ENCODE peak calls at places on chromosomes 7 and 10, in seven cellular contexts. One of them, this sample, is unnamed.

GRCh38 chr10:13536674-13537366 is 8.0 kb upstream of the BEND7 start:
- DNase-seq in Panc1: peak
- DNase-seq in stimulated activated CD4-positive, alpha-beta T cell treated with anti-CD3 and anti-CD28 coated beads, Interleukin-12 subunit alpha, Interleukin-12 subunit beta, amount 100 ng/mL, for 4 hours: peak
- DNase-seq in thyroid gland: peak
- DNase-seq in RWPE1: peak
- DNase-seq in gastrocnemius medialis: no peak
- DNase-seq in spleen: peak
- DNase-seq in this sample: no peak

GRCh38 chr7:137989127-137989526 is 12.8 kb downstream of the CREB3L2 start:
- DNase-seq in Panc1: no peak
- DNase-seq in stimulated activated CD4-positive, alpha-beta T cell treated with anti-CD3 and anti-CD28 coated beads, Interleukin-12 subunit alpha, Interleukin-12 subunit beta, amount 100 ng/mL, for 4 hours: no peak
- DNase-seq in thyroid gland: peak
- DNase-seq in RWPE1: no peak
- DNase-seq in gastrocnemius medialis: peak
- DNase-seq in spleen: no peak
- DNase-seq in this sample: no peak

GRCh38 chr7:98291717-98292116 is 10.2 kb downstream of the BRI3 start:
- DNase-seq in Panc1: no peak
- DNase-seq in stimulated activated CD4-positive, alpha-beta T cell treated with anti-CD3 and anti-CD28 coated beads, Interleukin-12 subunit alpha, Interleukin-12 subunit beta, amount 100 ng/mL, for 4 hours: no peak
- DNase-seq in thyroid gland: no peak
- DNase-seq in RWPE1: no peak
- DNase-seq in gastrocnemius medialis: no peak
- DNase-seq in spleen: no peak
- DNase-seq in this sample: no peak

GRCh38 chr10:96324447-96324846 is 20.2 kb downstream of the DNTT start:
- DNase-seq in Panc1: no peak
- DNase-seq in stimulated activated CD4-positive, alpha-beta T cell treated with anti-CD3 and anti-CD28 coated beads, Interleukin-12 subunit alpha, Interleukin-12 subunit beta, amount 100 ng/mL, for 4 hours: no peak
- DNase-seq in thyroid gland: no peak
- DNase-seq in RWPE1: no peak
- DNase-seq in gastrocnemius medialis: no peak
- DNase-seq in spleen: no peak
- DNase-seq in this sample: no peak

GRCh38 chr10:123068098-123068853 is 59.5 kb downstream of the ACADSB start:
- DNase-seq in Panc1: no peak
- DNase-seq in stimulated activated CD4-positive, alpha-beta T cell treated with anti-CD3 and anti-CD28 coated beads, Interleukin-12 subunit alpha, Interleukin-12 subunit beta, amount 100 ng/mL, for 4 hours: no peak
- DNase-seq in thyroid gland: no peak
- DNase-seq in RWPE1: no peak
- DNase-seq in gastrocnemius medialis: no peak
- DNase-seq in spleen: no peak
- DNase-seq in this sample: no peak

GRCh38 chr10:5746197-5746596 is 61.6 kb downstream of the TASOR2 start:
- DNase-seq in Panc1: no peak
- DNase-seq in stimulated activated CD4-positive, alpha-beta T cell treated with anti-CD3 and anti-CD28 coated beads, Interleukin-12 subunit alpha, Interleukin-12 subunit beta, amount 100 ng/mL, for 4 hours: no peak
- DNase-seq in thyroid gland: peak
- DNase-seq in RWPE1: no peak
- DNase-seq in gastrocnemius medialis: no peak
- DNase-seq in spleen: no peak
- DNase-seq in this sample: no peak

GRCh38 chr10:112951349-112952281 is 1.6 kb downstream of the TCF7L2 start:
- DNase-seq in Panc1: no peak
- DNase-seq in stimulated activated CD4-positive, alpha-beta T cell treated with anti-CD3 and anti-CD28 coated beads, Interleukin-12 subunit alpha, Interleukin-12 subunit beta, amount 100 ng/mL, for 4 hours: peak
- DNase-seq in thyroid gland: peak
- DNase-seq in RWPE1: no peak
- DNase-seq in gastrocnemius medialis: peak
- DNase-seq in spleen: peak
- DNase-seq in this sample: no peak

GRCh38 chr7:104272767-104273384 is 55.5 kb upstream of the LHFPL3 start:
- DNase-seq in Panc1: no peak
- DNase-seq in stimulated activated CD4-positive, alpha-beta T cell treated with anti-CD3 and anti-CD28 coated beads, Interleukin-12 subunit alpha, Interleukin-12 subunit beta, amount 100 ng/mL, for 4 hours: no peak
- DNase-seq in thyroid gland: no peak
- DNase-seq in RWPE1: peak
- DNase-seq in gastrocnemius medialis: no peak
- DNase-seq in spleen: no peak
- DNase-seq in this sample: no peak

GRCh38 chr7:21113609-21114416 is 314.1 kb upstream of the SP4 start:
- DNase-seq in Panc1: no peak
- DNase-seq in stimulated activated CD4-positive, alpha-beta T cell treated with anti-CD3 and anti-CD28 coated beads, Interleukin-12 subunit alpha, Interleukin-12 subunit beta, amount 100 ng/mL, for 4 hours: no peak
- DNase-seq in thyroid gland: no peak
- DNase-seq in RWPE1: no peak
- DNase-seq in gastrocnemius medialis: no peak
- DNase-seq in spleen: no peak
- DNase-seq in this sample: no peak

GRCh38 chr10:14508725-14509124 is 178.0 kb upstream of the FRMD4A start:
- DNase-seq in Panc1: no peak
- DNase-seq in stimulated activated CD4-positive, alpha-beta T cell treated with anti-CD3 and anti-CD28 coated beads, Interleukin-12 subunit alpha, Interleukin-12 subunit beta, amount 100 ng/mL, for 4 hours: no peak
- DNase-seq in thyroid gland: no peak
- DNase-seq in RWPE1: no peak
- DNase-seq in gastrocnemius medialis: peak
- DNase-seq in spleen: no peak
- DNase-seq in this sample: no peak

GRCh38 chr10:102633282-102633681 is 11.0 kb upstream of the TRIM8 start:
- DNase-seq in Panc1: no peak
- DNase-seq in stimulated activated CD4-positive, alpha-beta T cell treated with anti-CD3 and anti-CD28 coated beads, Interleukin-12 subunit alpha, Interleukin-12 subunit beta, amount 100 ng/mL, for 4 hours: peak
- DNase-seq in thyroid gland: no peak
- DNase-seq in RWPE1: no peak
- DNase-seq in gastrocnemius medialis: no peak
- DNase-seq in spleen: peak
- DNase-seq in this sample: no peak

GRCh38 chr7:49894543-49894942 is 121.1 kb downstream of the VWC2 start:
- DNase-seq in Panc1: no peak
- DNase-seq in stimulated activated CD4-positive, alpha-beta T cell treated with anti-CD3 and anti-CD28 coated beads, Interleukin-12 subunit alpha, Interleukin-12 subunit beta, amount 100 ng/mL, for 4 hours: no peak
- DNase-seq in thyroid gland: no peak
- DNase-seq in RWPE1: no peak
- DNase-seq in gastrocnemius medialis: no peak
- DNase-seq in spleen: no peak
- DNase-seq in this sample: no peak

GRCh38 chr10:55174419-55174818 is 373.4 kb upstream of the PCDH15 start:
- DNase-seq in Panc1: no peak
- DNase-seq in stimulated activated CD4-positive, alpha-beta T cell treated with anti-CD3 and anti-CD28 coated beads, Interleukin-12 subunit alpha, Interleukin-12 subunit beta, amount 100 ng/mL, for 4 hours: no peak
- DNase-seq in thyroid gland: no peak
- DNase-seq in RWPE1: no peak
- DNase-seq in gastrocnemius medialis: no peak
- DNase-seq in spleen: no peak
- DNase-seq in this sample: no peak

GRCh38 chr10:117441812-117442443 is 66.7 kb upstream of the PDZD8 start:
- DNase-seq in Panc1: no peak
- DNase-seq in stimulated activated CD4-positive, alpha-beta T cell treated with anti-CD3 and anti-CD28 coated beads, Interleukin-12 subunit alpha, Interleukin-12 subunit beta, amount 100 ng/mL, for 4 hours: no peak
- DNase-seq in thyroid gland: no peak
- DNase-seq in RWPE1: peak
- DNase-seq in gastrocnemius medialis: no peak
- DNase-seq in spleen: peak
- DNase-seq in this sample: no peak

GRCh38 chr10:116779076-116779687 is 36.8 kb upstream of the HSPA12A start:
- DNase-seq in Panc1: no peak
- DNase-seq in stimulated activated CD4-positive, alpha-beta T cell treated with anti-CD3 and anti-CD28 coated beads, Interleukin-12 subunit alpha, Interleukin-12 subunit beta, amount 100 ng/mL, for 4 hours: no peak
- DNase-seq in thyroid gland: no peak
- DNase-seq in RWPE1: no peak
- DNase-seq in gastrocnemius medialis: no peak
- DNase-seq in spleen: no peak
- DNase-seq in this sample: no peak

GRCh38 chr10:35843524-35844171 is 201.6 kb upstream of the FZD8 start:
- DNase-seq in Panc1: no peak
- DNase-seq in stimulated activated CD4-positive, alpha-beta T cell treated with anti-CD3 and anti-CD28 coated beads, Interleukin-12 subunit alpha, Interleukin-12 subunit beta, amount 100 ng/mL, for 4 hours: no peak
- DNase-seq in thyroid gland: no peak
- DNase-seq in RWPE1: no peak
- DNase-seq in gastrocnemius medialis: no peak
- DNase-seq in spleen: peak
- DNase-seq in this sample: no peak